ENCODE peak calls at places on chromosomes 13 and 19, in six cellular contexts. One of them, this sample, is unnamed.

GRCh38 chr19:48443262-48443661 is 2.5 kb upstream of the GRWD1 start:
- DNase-seq in AG08396: peak; percentile 42
- DNase-seq in Calu3: peak; percentile 43
- DNase-seq in adipocyte: peak; percentile 56
- DNase-seq in stimulated activated CD4-positive, alpha-beta T cell treated with anti-CD3 and anti-CD28 coated beads, Interleukin-1b, Interleukin-23, amount 100 ng/mL, for 1 hour: no peak
- DNase-seq in naive thymus-derived CD8-positive, alpha-beta T cell: no peak
- DNase-seq in this sample: peak; percentile 43

GRCh38 chr13:58994778-58995177 is 1169.0 kb downstream of the DIAPH3 start:
- DNase-seq in AG08396: no peak
- DNase-seq in Calu3: no peak
- DNase-seq in adipocyte: no peak
- DNase-seq in stimulated activated CD4-positive, alpha-beta T cell treated with anti-CD3 and anti-CD28 coated beads, Interleukin-1b, Interleukin-23, amount 100 ng/mL, for 1 hour: no peak
- DNase-seq in naive thymus-derived CD8-positive, alpha-beta T cell: no peak
- DNase-seq in this sample: no peak

GRCh38 chr19:32318884-32319520 is 26.4 kb upstream of the ZNF507 start:
- DNase-seq in AG08396: no peak
- DNase-seq in Calu3: peak; percentile 47
- DNase-seq in adipocyte: no peak
- DNase-seq in stimulated activated CD4-positive, alpha-beta T cell treated with anti-CD3 and anti-CD28 coated beads, Interleukin-1b, Interleukin-23, amount 100 ng/mL, for 1 hour: no peak
- DNase-seq in naive thymus-derived CD8-positive, alpha-beta T cell: no peak
- DNase-seq in this sample: no peak

GRCh38 chr19:41795031-41795461 is 1.3 kb upstream of the CEACAM3 start:
- DNase-seq in AG08396: no peak
- DNase-seq in Calu3: peak; percentile 76
- DNase-seq in adipocyte: peak; percentile 67
- DNase-seq in stimulated activated CD4-positive, alpha-beta T cell treated with anti-CD3 and anti-CD28 coated beads, Interleukin-1b, Interleukin-23, amount 100 ng/mL, for 1 hour: peak; percentile 21
- DNase-seq in naive thymus-derived CD8-positive, alpha-beta T cell: peak; percentile 57
- DNase-seq in this sample: peak; percentile 65

GRCh38 chr19:17075860-17076538 is 422 bp downstream of the MYO9B start:
- DNase-seq in AG08396: peak; percentile 41
- DNase-seq in Calu3: peak; percentile 8
- DNase-seq in adipocyte: peak; percentile 66
- DNase-seq in stimulated activated CD4-positive, alpha-beta T cell treated with anti-CD3 and anti-CD28 coated beads, Interleukin-1b, Interleukin-23, amount 100 ng/mL, for 1 hour: no peak
- DNase-seq in naive thymus-derived CD8-positive, alpha-beta T cell: peak; percentile 34
- DNase-seq in this sample: peak; percentile 37

GRCh38 chr19:32543107-32543900 is 37.7 kb upstream of the PDCD5 start:
- DNase-seq in AG08396: no peak
- DNase-seq in Calu3: no peak
- DNase-seq in adipocyte: no peak
- DNase-seq in stimulated activated CD4-positive, alpha-beta T cell treated with anti-CD3 and anti-CD28 coated beads, Interleukin-1b, Interleukin-23, amount 100 ng/mL, for 1 hour: no peak
- DNase-seq in naive thymus-derived CD8-positive, alpha-beta T cell: no peak
- DNase-seq in this sample: no peak

GRCh38 chr13:72527333-72527732 is 200.1 kb downstream of the MZT1 start:
- DNase-seq in AG08396: no peak
- DNase-seq in Calu3: no peak
- DNase-seq in adipocyte: no peak
- DNase-seq in stimulated activated CD4-positive, alpha-beta T cell treated with anti-CD3 and anti-CD28 coated beads, Interleukin-1b, Interleukin-23, amount 100 ng/mL, for 1 hour: no peak
- DNase-seq in naive thymus-derived CD8-positive, alpha-beta T cell: no peak
- DNase-seq in this sample: no peak

GRCh38 chr13:25802579-25802978 is 249.2 kb downstream of the SHISA2 start:
- DNase-seq in AG08396: no peak
- DNase-seq in Calu3: no peak
- DNase-seq in adipocyte: no peak
- DNase-seq in stimulated activated CD4-positive, alpha-beta T cell treated with anti-CD3 and anti-CD28 coated beads, Interleukin-1b, Interleukin-23, amount 100 ng/mL, for 1 hour: no peak
- DNase-seq in naive thymus-derived CD8-positive, alpha-beta T cell: no peak
- DNase-seq in this sample: no peak

GRCh38 chr19:54739587-54740497 is 1.5 kb downstream of the KIR2DL3 start:
- DNase-seq in AG08396: no peak
- DNase-seq in Calu3: no peak
- DNase-seq in adipocyte: no peak
- DNase-seq in stimulated activated CD4-positive, alpha-beta T cell treated with anti-CD3 and anti-CD28 coated beads, Interleukin-1b, Interleukin-23, amount 100 ng/mL, for 1 hour: no peak
- DNase-seq in naive thymus-derived CD8-positive, alpha-beta T cell: no peak
- DNase-seq in this sample: no peak

GRCh38 chr13:95087746-95088305 is 213.4 kb downstream of the ABCC4 start:
- DNase-seq in AG08396: peak; percentile 21
- DNase-seq in Calu3: no peak
- DNase-seq in adipocyte: peak; percentile 15
- DNase-seq in stimulated activated CD4-positive, alpha-beta T cell treated with anti-CD3 and anti-CD28 coated beads, Interleukin-1b, Interleukin-23, amount 100 ng/mL, for 1 hour: no peak
- DNase-seq in naive thymus-derived CD8-positive, alpha-beta T cell: no peak
- DNase-seq in this sample: no peak

GRCh38 chr19:1015061-1015781 is 5.7 kb downstream of the TMEM259 start:
- DNase-seq in AG08396: no peak
- DNase-seq in Calu3: no peak
- DNase-seq in adipocyte: no peak
- DNase-seq in stimulated activated CD4-positive, alpha-beta T cell treated with anti-CD3 and anti-CD28 coated beads, Interleukin-1b, Interleukin-23, amount 100 ng/mL, for 1 hour: no peak
- DNase-seq in naive thymus-derived CD8-positive, alpha-beta T cell: no peak
- DNase-seq in this sample: no peak

GRCh38 chr13:43872181-43872580 is 7.4 kb downstream of the CCDC122 start:
- DNase-seq in AG08396: no peak
- DNase-seq in Calu3: no peak
- DNase-seq in adipocyte: peak; percentile 30
- DNase-seq in stimulated activated CD4-positive, alpha-beta T cell treated with anti-CD3 and anti-CD28 coated beads, Interleukin-1b, Interleukin-23, amount 100 ng/mL, for 1 hour: no peak
- DNase-seq in naive thymus-derived CD8-positive, alpha-beta T cell: no peak
- DNase-seq in this sample: no peak

GRCh38 chr13:25920277-25920676 is 131.5 kb downstream of the SHISA2 start:
- DNase-seq in AG08396: no peak
- DNase-seq in Calu3: no peak
- DNase-seq in adipocyte: no peak
- DNase-seq in stimulated activated CD4-positive, alpha-beta T cell treated with anti-CD3 and anti-CD28 coated beads, Interleukin-1b, Interleukin-23, amount 100 ng/mL, for 1 hour: no peak
- DNase-seq in naive thymus-derived CD8-positive, alpha-beta T cell: no peak
- DNase-seq in this sample: no peak

GRCh38 chr19:55156202-55157063 is 1.1 kb downstream of the TNNI3 start:
- DNase-seq in AG08396: peak; percentile 80
- DNase-seq in Calu3: peak; percentile 83
- DNase-seq in adipocyte: no peak
- DNase-seq in stimulated activated CD4-positive, alpha-beta T cell treated with anti-CD3 and anti-CD28 coated beads, Interleukin-1b, Interleukin-23, amount 100 ng/mL, for 1 hour: no peak
- DNase-seq in naive thymus-derived CD8-positive, alpha-beta T cell: no peak
- DNase-seq in this sample: peak; percentile 65

GRCh38 chr19:1487576-1488281 is 2.4 kb downstream of the PCSK4 start:
- DNase-seq in AG08396: no peak
- DNase-seq in Calu3: no peak
- DNase-seq in adipocyte: no peak
- DNase-seq in stimulated activated CD4-positive, alpha-beta T cell treated with anti-CD3 and anti-CD28 coated beads, Interleukin-1b, Interleukin-23, amount 100 ng/mL, for 1 hour: no peak
- DNase-seq in naive thymus-derived CD8-positive, alpha-beta T cell: no peak
- DNase-seq in this sample: no peak

GRCh38 chr19:19381007-19381926 is 24.2 kb upstream of the GATAD2A start:
- DNase-seq in AG08396: no peak
- DNase-seq in Calu3: no peak
- DNase-seq in adipocyte: no peak
- DNase-seq in stimulated activated CD4-positive, alpha-beta T cell treated with anti-CD3 and anti-CD28 coated beads, Interleukin-1b, Interleukin-23, amount 100 ng/mL, for 1 hour: no peak
- DNase-seq in naive thymus-derived CD8-positive, alpha-beta T cell: no peak
- DNase-seq in this sample: peak; percentile 69

GRCh38 chr13:108269601-108270328 is at the start of gene TNFSF13B:
- DNase-seq in AG08396: peak; percentile 18
- DNase-seq in Calu3: peak; percentile 32
- DNase-seq in adipocyte: peak; percentile 75
- DNase-seq in stimulated activated CD4-positive, alpha-beta T cell treated with anti-CD3 and anti-CD28 coated beads, Interleukin-1b, Interleukin-23, amount 100 ng/mL, for 1 hour: no peak
- DNase-seq in naive thymus-derived CD8-positive, alpha-beta T cell: peak; percentile 19
- DNase-seq in this sample: peak; percentile 43

GRCh38 chr13:95533545-95534135 is 18.9 kb upstream of the CLDN10 start:
- DNase-seq in AG08396: no peak
- DNase-seq in Calu3: peak; percentile 20
- DNase-seq in adipocyte: no peak
- DNase-seq in stimulated activated CD4-positive, alpha-beta T cell treated with anti-CD3 and anti-CD28 coated beads, Interleukin-1b, Interleukin-23, amount 100 ng/mL, for 1 hour: no peak
- DNase-seq in naive thymus-derived CD8-positive, alpha-beta T cell: no peak
- DNase-seq in this sample: peak; percentile 35